ENCODE peak calls at places on chromosomes 16 and 17, in eight cellular contexts. One of them, this sample, is unnamed.

GRCh38 chr17:7108560-7108925 is 6.1 kb downstream of the ASGR2 start:
- DNase-seq in NCI-H460: no peak
- DNase-seq in pancreas: no peak
- DNase-seq in ACHN: no peak
- DNase-seq in fibroblast of gingiva: no peak
- DNase-seq in hypothalamus: no peak
- DNase-seq in SK-N-MC: no peak
- DNase-seq in CD4-positive, alpha-beta T cell: no peak
- DNase-seq in this sample: no peak

GRCh38 chr17:71052971-71053370 is 883.6 kb downstream of the KCNJ2 start:
- DNase-seq in NCI-H460: no peak
- DNase-seq in pancreas: no peak
- DNase-seq in ACHN: no peak
- DNase-seq in fibroblast of gingiva: no peak
- DNase-seq in hypothalamus: no peak
- DNase-seq in SK-N-MC: no peak
- DNase-seq in CD4-positive, alpha-beta T cell: no peak
- DNase-seq in this sample: no peak

GRCh38 chr16:21526923-21527807 is 72.2 kb upstream of the METTL9 start:
- DNase-seq in NCI-H460: no peak
- DNase-seq in pancreas: no peak
- DNase-seq in ACHN: no peak
- DNase-seq in fibroblast of gingiva: no peak
- DNase-seq in hypothalamus: no peak
- DNase-seq in SK-N-MC: no peak
- DNase-seq in CD4-positive, alpha-beta T cell: no peak
- DNase-seq in this sample: peak; percentile 63

GRCh38 chr17:40327735-40328385 is 18.9 kb downstream of the RARA start:
- DNase-seq in NCI-H460: no peak
- DNase-seq in pancreas: no peak
- DNase-seq in ACHN: no peak
- DNase-seq in fibroblast of gingiva: peak; percentile 41
- DNase-seq in hypothalamus: no peak
- DNase-seq in SK-N-MC: no peak
- DNase-seq in CD4-positive, alpha-beta T cell: no peak
- DNase-seq in this sample: peak; percentile 26

GRCh38 chr17:65283704-65284103 is 146.5 kb downstream of the RGS9 start:
- DNase-seq in NCI-H460: no peak
- DNase-seq in pancreas: no peak
- DNase-seq in ACHN: no peak
- DNase-seq in fibroblast of gingiva: no peak
- DNase-seq in hypothalamus: no peak
- DNase-seq in SK-N-MC: no peak
- DNase-seq in CD4-positive, alpha-beta T cell: no peak
- DNase-seq in this sample: no peak

GRCh38 chr17:652310-652709 is 62.3 kb downstream of the VPS53 start:
- DNase-seq in NCI-H460: no peak
- DNase-seq in pancreas: no peak
- DNase-seq in ACHN: no peak
- DNase-seq in fibroblast of gingiva: peak; percentile 53
- DNase-seq in hypothalamus: peak; percentile 8
- DNase-seq in SK-N-MC: no peak
- DNase-seq in CD4-positive, alpha-beta T cell: no peak
- DNase-seq in this sample: no peak

GRCh38 chr17:14019186-14019956 is 49.9 kb upstream of the COX10 start:
- DNase-seq in NCI-H460: no peak
- DNase-seq in pancreas: no peak
- DNase-seq in ACHN: no peak
- DNase-seq in fibroblast of gingiva: no peak
- DNase-seq in hypothalamus: no peak
- DNase-seq in SK-N-MC: no peak
- DNase-seq in CD4-positive, alpha-beta T cell: no peak
- DNase-seq in this sample: no peak

GRCh38 chr16:49586466-49586865 is 212.9 kb downstream of the C16orf78 start:
- DNase-seq in NCI-H460: no peak
- DNase-seq in pancreas: no peak
- DNase-seq in ACHN: no peak
- DNase-seq in fibroblast of gingiva: no peak
- DNase-seq in hypothalamus: no peak
- DNase-seq in SK-N-MC: no peak
- DNase-seq in CD4-positive, alpha-beta T cell: no peak
- DNase-seq in this sample: no peak

GRCh38 chr17:6374761-6375312 is 60.1 kb downstream of the AIPL1 start:
- DNase-seq in NCI-H460: no peak
- DNase-seq in pancreas: no peak
- DNase-seq in ACHN: peak; percentile 85
- DNase-seq in fibroblast of gingiva: no peak
- DNase-seq in hypothalamus: no peak
- DNase-seq in SK-N-MC: no peak
- DNase-seq in CD4-positive, alpha-beta T cell: no peak
- DNase-seq in this sample: no peak

GRCh38 chr17:44655983-44656700 is at the start of gene MEIOC:
- DNase-seq in NCI-H460: no peak
- DNase-seq in pancreas: no peak
- DNase-seq in ACHN: no peak
- DNase-seq in fibroblast of gingiva: no peak
- DNase-seq in hypothalamus: no peak
- DNase-seq in SK-N-MC: no peak
- DNase-seq in CD4-positive, alpha-beta T cell: no peak
- DNase-seq in this sample: peak; percentile 77

GRCh38 chr17:27424941-27425340 is 31.3 kb upstream of the KSR1 start:
- DNase-seq in NCI-H460: no peak
- DNase-seq in pancreas: no peak
- DNase-seq in ACHN: no peak
- DNase-seq in fibroblast of gingiva: no peak
- DNase-seq in hypothalamus: no peak
- DNase-seq in SK-N-MC: no peak
- DNase-seq in CD4-positive, alpha-beta T cell: no peak
- DNase-seq in this sample: no peak

GRCh38 chr17:66054242-66054641 is 137.7 kb downstream of the CEP112 start:
- DNase-seq in NCI-H460: no peak
- DNase-seq in pancreas: no peak
- DNase-seq in ACHN: no peak
- DNase-seq in fibroblast of gingiva: no peak
- DNase-seq in hypothalamus: no peak
- DNase-seq in SK-N-MC: no peak
- DNase-seq in CD4-positive, alpha-beta T cell: no peak
- DNase-seq in this sample: no peak

GRCh38 chr17:58331815-58332719 is 3.5 kb upstream of the TSPOAP1 start:
- DNase-seq in NCI-H460: no peak
- DNase-seq in pancreas: peak; percentile 66
- DNase-seq in ACHN: no peak
- DNase-seq in fibroblast of gingiva: no peak
- DNase-seq in hypothalamus: no peak
- DNase-seq in SK-N-MC: no peak
- DNase-seq in CD4-positive, alpha-beta T cell: peak; percentile 91
- DNase-seq in this sample: peak; percentile 92

GRCh38 chr17:72609501-72609900 is 483.0 kb downstream of the SLC39A11 start:
- DNase-seq in NCI-H460: no peak
- DNase-seq in pancreas: no peak
- DNase-seq in ACHN: peak; percentile 89
- DNase-seq in fibroblast of gingiva: no peak
- DNase-seq in hypothalamus: no peak
- DNase-seq in SK-N-MC: no peak
- DNase-seq in CD4-positive, alpha-beta T cell: no peak
- DNase-seq in this sample: no peak

GRCh38 chr17:1375615-1376014 is 24.4 kb downstream of the YWHAE start:
- DNase-seq in NCI-H460: no peak
- DNase-seq in pancreas: no peak
- DNase-seq in ACHN: no peak
- DNase-seq in fibroblast of gingiva: no peak
- DNase-seq in hypothalamus: no peak
- DNase-seq in SK-N-MC: no peak
- DNase-seq in CD4-positive, alpha-beta T cell: no peak
- DNase-seq in this sample: no peak

GRCh38 chr17:59330314-59330942 is 1.0 kb upstream of the YPEL2 start:
- DNase-seq in NCI-H460: no peak
- DNase-seq in pancreas: peak; percentile 88
- DNase-seq in ACHN: peak; percentile 74
- DNase-seq in fibroblast of gingiva: no peak
- DNase-seq in hypothalamus: no peak
- DNase-seq in SK-N-MC: no peak
- DNase-seq in CD4-positive, alpha-beta T cell: no peak
- DNase-seq in this sample: peak; percentile 24

GRCh38 chr16:24748242-24748641 is 18.8 kb downstream of the TNRC6A start:
- DNase-seq in NCI-H460: peak; percentile 30
- DNase-seq in pancreas: no peak
- DNase-seq in ACHN: peak; percentile 92
- DNase-seq in fibroblast of gingiva: peak; percentile 85
- DNase-seq in hypothalamus: no peak
- DNase-seq in SK-N-MC: no peak
- DNase-seq in CD4-positive, alpha-beta T cell: no peak
- DNase-seq in this sample: peak; percentile 65

GRCh38 chr16:9090101-9090959 is 1.1 kb upstream of the HAPSTR1 start:
- DNase-seq in NCI-H460: no peak
- DNase-seq in pancreas: peak; percentile 35
- DNase-seq in ACHN: no peak
- DNase-seq in fibroblast of gingiva: no peak
- DNase-seq in hypothalamus: peak; percentile 45
- DNase-seq in SK-N-MC: no peak
- DNase-seq in CD4-positive, alpha-beta T cell: no peak
- DNase-seq in this sample: peak; percentile 74

GRCh38 chr17:11122908-11123307 is 118.1 kb upstream of the SHISA6 start:
- DNase-seq in NCI-H460: no peak
- DNase-seq in pancreas: no peak
- DNase-seq in ACHN: no peak
- DNase-seq in fibroblast of gingiva: no peak
- DNase-seq in hypothalamus: peak; percentile 10
- DNase-seq in SK-N-MC: no peak
- DNase-seq in CD4-positive, alpha-beta T cell: no peak
- DNase-seq in this sample: no peak

GRCh38 chr17:4998027-4998665 is 396 bp downstream of the KIF1C start:
- DNase-seq in NCI-H460: no peak
- DNase-seq in pancreas: peak; percentile 45
- DNase-seq in ACHN: no peak
- DNase-seq in fibroblast of gingiva: no peak
- DNase-seq in hypothalamus: no peak
- DNase-seq in SK-N-MC: no peak
- DNase-seq in CD4-positive, alpha-beta T cell: no peak
- DNase-seq in this sample: peak; percentile 72

GRCh38 chr17:66268247-66268927 is 34.0 kb upstream of the PRKCA start:
- DNase-seq in NCI-H460: no peak
- DNase-seq in pancreas: no peak
- DNase-seq in ACHN: peak; percentile 72
- DNase-seq in fibroblast of gingiva: peak; percentile 77
- DNase-seq in hypothalamus: no peak
- DNase-seq in SK-N-MC: no peak
- DNase-seq in CD4-positive, alpha-beta T cell: no peak
- DNase-seq in this sample: no peak

GRCh38 chr16:50309527-50310307 is 43.4 kb downstream of the ADCY7 start:
- DNase-seq in NCI-H460: no peak
- DNase-seq in pancreas: no peak
- DNase-seq in ACHN: no peak
- DNase-seq in fibroblast of gingiva: no peak
- DNase-seq in hypothalamus: no peak
- DNase-seq in SK-N-MC: no peak
- DNase-seq in CD4-positive, alpha-beta T cell: no peak
- DNase-seq in this sample: no peak

GRCh38 chr16:20903116-20903888 is 2.7 kb downstream of the LYRM1 start:
- DNase-seq in NCI-H460: no peak
- DNase-seq in pancreas: no peak
- DNase-seq in ACHN: no peak
- DNase-seq in fibroblast of gingiva: no peak
- DNase-seq in hypothalamus: no peak
- DNase-seq in SK-N-MC: no peak
- DNase-seq in CD4-positive, alpha-beta T cell: no peak
- DNase-seq in this sample: peak; percentile 27

GRCh38 chr17:35486920-35487727 is 38.6 kb upstream of the SLFN13 start:
- DNase-seq in NCI-H460: no peak
- DNase-seq in pancreas: peak; percentile 34
- DNase-seq in ACHN: peak; percentile 32
- DNase-seq in fibroblast of gingiva: peak; percentile 35
- DNase-seq in hypothalamus: no peak
- DNase-seq in SK-N-MC: peak; percentile 37
- DNase-seq in CD4-positive, alpha-beta T cell: peak; percentile 55
- DNase-seq in this sample: peak; percentile 14

GRCh38 chr17:74037320-74037719 is 166.2 kb upstream of the RPL38 start:
- DNase-seq in NCI-H460: no peak
- DNase-seq in pancreas: no peak
- DNase-seq in ACHN: peak; percentile 5
- DNase-seq in fibroblast of gingiva: no peak
- DNase-seq in hypothalamus: no peak
- DNase-seq in SK-N-MC: no peak
- DNase-seq in CD4-positive, alpha-beta T cell: no peak
- DNase-seq in this sample: peak; percentile 36

GRCh38 chr16:76579277-76579676 is 302.1 kb downstream of the CNTNAP4 start:
- DNase-seq in NCI-H460: no peak
- DNase-seq in pancreas: no peak
- DNase-seq in ACHN: no peak
- DNase-seq in fibroblast of gingiva: no peak
- DNase-seq in hypothalamus: no peak
- DNase-seq in SK-N-MC: no peak
- DNase-seq in CD4-positive, alpha-beta T cell: no peak
- DNase-seq in this sample: no peak

GRCh38 chr17:39753514-39754160 is 15.9 kb downstream of the GRB7 start:
- DNase-seq in NCI-H460: no peak
- DNase-seq in pancreas: peak; percentile 53
- DNase-seq in ACHN: peak; percentile 50
- DNase-seq in fibroblast of gingiva: no peak
- DNase-seq in hypothalamus: no peak
- DNase-seq in SK-N-MC: no peak
- DNase-seq in CD4-positive, alpha-beta T cell: peak; percentile 65
- DNase-seq in this sample: peak; percentile 90

GRCh38 chr17:17515921-17516295 is 19.7 kb upstream of the RASD1 start:
- DNase-seq in NCI-H460: no peak
- DNase-seq in pancreas: no peak
- DNase-seq in ACHN: peak; percentile 51
- DNase-seq in fibroblast of gingiva: peak; percentile 79
- DNase-seq in hypothalamus: no peak
- DNase-seq in SK-N-MC: no peak
- DNase-seq in CD4-positive, alpha-beta T cell: no peak
- DNase-seq in this sample: no peak

GRCh38 chr17:2084766-2085647 is 30.1 kb downstream of the HIC1 start:
- DNase-seq in NCI-H460: no peak
- DNase-seq in pancreas: no peak
- DNase-seq in ACHN: no peak
- DNase-seq in fibroblast of gingiva: peak; percentile 99
- DNase-seq in hypothalamus: no peak
- DNase-seq in SK-N-MC: no peak
- DNase-seq in CD4-positive, alpha-beta T cell: no peak
- DNase-seq in this sample: no peak

GRCh38 chr16:16007743-16008111 is 58.3 kb downstream of the ABCC1 start:
- DNase-seq in NCI-H460: no peak
- DNase-seq in pancreas: no peak
- DNase-seq in ACHN: no peak
- DNase-seq in fibroblast of gingiva: no peak
- DNase-seq in hypothalamus: no peak
- DNase-seq in SK-N-MC: no peak
- DNase-seq in CD4-positive, alpha-beta T cell: no peak
- DNase-seq in this sample: no peak

GRCh38 chr16:6704306-6704705 is 628.3 kb upstream of the RBFOX1 start:
- DNase-seq in NCI-H460: no peak
- DNase-seq in pancreas: no peak
- DNase-seq in ACHN: no peak
- DNase-seq in fibroblast of gingiva: no peak
- DNase-seq in hypothalamus: no peak
- DNase-seq in SK-N-MC: no peak
- DNase-seq in CD4-positive, alpha-beta T cell: no peak
- DNase-seq in this sample: no peak

GRCh38 chr16:22614271-22614947 is 103.7 kb downstream of the NPIPB5 start:
- DNase-seq in NCI-H460: no peak
- DNase-seq in pancreas: peak; percentile 86
- DNase-seq in ACHN: no peak
- DNase-seq in fibroblast of gingiva: no peak
- DNase-seq in hypothalamus: no peak
- DNase-seq in SK-N-MC: no peak
- DNase-seq in CD4-positive, alpha-beta T cell: no peak
- DNase-seq in this sample: no peak

GRCh38 chr16:19135896-19136438 is 22.2 kb downstream of the ITPRIPL2 start:
- DNase-seq in NCI-H460: peak; percentile 73
- DNase-seq in pancreas: no peak
- DNase-seq in ACHN: no peak
- DNase-seq in fibroblast of gingiva: no peak
- DNase-seq in hypothalamus: no peak
- DNase-seq in SK-N-MC: no peak
- DNase-seq in CD4-positive, alpha-beta T cell: no peak
- DNase-seq in this sample: no peak

This sample was measured in erythroblast.